ENCODE peak calls at places on chromosomes 16 and 17, in five cellular contexts. R, U, E, O and S are unnamed samples.

GRCh38 chr17:63881935-63882601 is at the start of gene GH2:
- DNase-seq in R (peak), U (peak), E (no peak), O (peak), S (peak)

GRCh38 chr16:47037396-47037745 is 63.9 kb upstream of the DNAJA2 start:
- DNase-seq in R (no peak), U (no peak), E (no peak), O (no peak), S (peak)

GRCh38 chr16:84599528-84600202 is 18.2 kb downstream of the COTL1 start:
- DNase-seq in R (peak), U (no peak), E (peak), O (peak), S (no peak)

GRCh38 chr16:51818342-51818944 is 667.4 kb upstream of the SALL1 start:
- DNase-seq in R (peak), U (peak), E (no peak), O (no peak), S (peak)

GRCh38 chr16:85330694-85331188 is 218.5 kb upstream of the CIBAR2 start:
- DNase-seq in R (peak), U (peak), E (peak), O (no peak), S (peak)

GRCh38 chr16:17330019-17330570 is 140.7 kb downstream of the XYLT1 start:
- DNase-seq in R (no peak), U (no peak), E (no peak), O (no peak), S (no peak)

GRCh38 chr16:85574672-85575475 is 38.2 kb upstream of the GSE1 start:
- DNase-seq in R (no peak), U (no peak), E (no peak), O (no peak), S (peak)

GRCh38 chr16:86296263-86296662 is 214.1 kb upstream of the FOXF1 start:
- DNase-seq in R (no peak), U (no peak), E (no peak), O (no peak), S (no peak)

GRCh38 chr16:14315683-14316320 is 244.7 kb downstream of the MRTFB start:
- DNase-seq in R (no peak), U (no peak), E (no peak), O (no peak), S (no peak)

GRCh38 chr16:2425008-2425518 is 4.2 kb upstream of the CCNF start:
- DNase-seq in R (no peak), U (no peak), E (no peak), O (no peak), S (no peak)

GRCh38 chr16:86709902-86710601 is 131.7 kb downstream of the FOXL1 start:
- DNase-seq in R (no peak), U (no peak), E (no peak), O (no peak), S (no peak)

GRCh38 chr17:32609085-32609484 is 122.3 kb downstream of the CDK5R1 start:
- DNase-seq in R (peak), U (peak), E (no peak), O (peak), S (peak)

GRCh38 chr17:78379134-78379497 is 667 bp downstream of the PGS1 start:
- DNase-seq in R (peak), U (peak), E (no peak), O (no peak), S (peak)

GRCh38 chr17:77208217-77208808 is 67.5 kb downstream of the SEC14L1 start:
- DNase-seq in R (no peak), U (no peak), E (peak), O (no peak), S (peak)

GRCh38 chr17:63675607-63676539 is 24.1 kb downstream of the LIMD2 start:
- DNase-seq in R (peak), U (peak), E (peak), O (peak), S (peak)

GRCh38 chr17:17020821-17021193 is 21.4 kb upstream of the MPRIP start:
- DNase-seq in R (no peak), U (no peak), E (no peak), O (no peak), S (no peak)

GRCh38 chr16:54342001-54342776 is 55.6 kb upstream of the IRX3 start:
- DNase-seq in R (no peak), U (no peak), E (no peak), O (no peak), S (no peak)

GRCh38 chr16:8950580-8951077 is 13.1 kb downstream of the USP7 start:
- DNase-seq in R (no peak), U (no peak), E (no peak), O (no peak), S (no peak)